ENCODE peak calls at places on chromosomes 1 and 21, in four cellular contexts. C is stimulated activated CD4-positive, alpha-beta T cell treated with anti-CD3 and anti-CD28 coated beads, Interleukin-4, amount 100 ng/mL, for 4 hours; G is right cardiac atrium; S is KBM-7. F is an unnamed sample.

GRCh38 chr21:42038826-42039425 is 28.8 kb upstream of the ZBTB21 start:
- DNase-seq in C (no peak), G (no peak), S (no peak), F (no peak)

GRCh38 chr21:33229099-33229775 is 501 bp upstream of the IFNAR2 start:
- DNase-seq in C (no peak), G (no peak), S (no peak), F (no peak)

GRCh38 chr1:10850026-10850425 is 53.6 kb upstream of the CASZ1 start:
- DNase-seq in C (no peak), G (no peak), S (no peak), F (no peak)

GRCh38 chr21:43645414-43645891 is 13.8 kb downstream of the HSF2BP start:
- DNase-seq in C (no peak), G (peak), S (peak), F (peak)

GRCh38 chr1:112141301-112141700 is 151.8 kb upstream of the KCND3 start:
- DNase-seq in C (no peak), G (no peak), S (no peak), F (no peak)

GRCh38 chr1:57331620-57332019 is 92.2 kb downstream of the DAB1 start:
- DNase-seq in C (no peak), G (no peak), S (no peak), F (no peak)

GRCh38 chr1:217311766-217312165 is 319.1 kb downstream of the GPATCH2 start:
- DNase-seq in C (no peak), G (no peak), S (no peak), F (no peak)

GRCh38 chr1:214990619-214991018 is 91.9 kb upstream of the KCNK2 start:
- DNase-seq in C (no peak), G (no peak), S (no peak), F (peak)

GRCh38 chr1:49630156-49630555 is 393.6 kb downstream of the AGBL4 start:
- DNase-seq in C (no peak), G (no peak), S (no peak), F (no peak)

GRCh38 chr1:88061106-88061829 is 622.8 kb upstream of the PKN2 start:
- DNase-seq in C (no peak), G (peak), S (peak), F (peak)

GRCh38 chr1:74437035-74437434 is 75.4 kb downstream of the LRRC53 start:
- DNase-seq in C (no peak), G (no peak), S (no peak), F (no peak)

GRCh38 chr1:203478986-203479385 is 3.4 kb downstream of the PRELP start:
- DNase-seq in C (no peak), G (no peak), S (no peak), F (no peak)

GRCh38 chr1:192474080-192474683 is 101.4 kb upstream of the RGS1 start:
- DNase-seq in C (no peak), G (no peak), S (peak), F (peak)

GRCh38 chr21:34912022-34912933 is 136.8 kb downstream of the RUNX1 start:
- DNase-seq in C (no peak), G (no peak), S (no peak), F (peak)

GRCh38 chr1:219798283-219799030 is 129.9 kb downstream of the SLC30A10 start:
- DNase-seq in C (no peak), G (no peak), S (no peak), F (peak)

GRCh38 chr1:67997746-67998145 is 52.7 kb downstream of the DIRAS3 start:
- DNase-seq in C (no peak), G (no peak), S (no peak), F (no peak)

GRCh38 chr1:226863446-226863845 is 7.0 kb upstream of the PSEN2 start:
- DNase-seq in C (no peak), G (no peak), S (peak), F (peak)

GRCh38 chr1:228837817-228838716 is 102.8 kb downstream of the RHOU start:
- DNase-seq in C (no peak), G (peak), S (no peak), F (peak)

GRCh38 chr21:29181799-29182470 is 51.5 kb downstream of the MAP3K7CL start:
- DNase-seq in C (no peak), G (peak), S (no peak), F (peak)

GRCh38 chr1:55504306-55504706 is 289.1 kb upstream of the USP24 start:
- DNase-seq in C (no peak), G (peak), S (no peak), F (no peak)

GRCh38 chr1:162230096-162230495 is 146.6 kb downstream of the SPATA46 start:
- DNase-seq in C (no peak), G (peak), S (no peak), F (peak)

GRCh38 chr1:215647738-215648137 is 80.6 kb downstream of the KCTD3 start:
- DNase-seq in C (no peak), G (no peak), S (no peak), F (no peak)

GRCh38 chr1:42733415-42734200 is 6.4 kb downstream of the CLDN19 start:
- DNase-seq in C (no peak), G (no peak), S (no peak), F (no peak)

GRCh38 chr1:71047635-71048607 is at the start of gene PTGER3:
- DNase-seq in C (peak), G (peak), S (peak), F (peak)

GRCh38 chr1:226972931-226973330 is 32.8 kb downstream of the COQ8A start:
- DNase-seq in C (no peak), G (no peak), S (no peak), F (no peak)

GRCh38 chr1:37940299-37940947 is 6.4 kb downstream of the INPP5B start:
- DNase-seq in C (no peak), G (no peak), S (no peak), F (no peak)

GRCh38 chr1:9352364-9353140 is 59.9 kb downstream of the SPSB1 start:
- DNase-seq in C (no peak), G (no peak), S (no peak), F (no peak)

GRCh38 chr1:216945506-216946080 is 222.4 kb upstream of the ESRRG start:
- DNase-seq in C (no peak), G (no peak), S (no peak), F (no peak)

GRCh38 chr1:157325220-157325619 is 187.0 kb upstream of the ETV3 start:
- DNase-seq in C (no peak), G (no peak), S (no peak), F (no peak)

GRCh38 chr1:12384836-12385456 is 155.1 kb downstream of the VPS13D start:
- DNase-seq in C (peak), G (no peak), S (no peak), F (no peak)

GRCh38 chr1:61284226-61284854 is 202.0 kb downstream of the NFIA start:
- DNase-seq in C (no peak), G (no peak), S (no peak), F (no peak)

GRCh38 chr1:112852934-112853333 is 103.1 kb downstream of the SLC16A1 start:
- DNase-seq in C (no peak), G (no peak), S (no peak), F (no peak)

GRCh38 chr1:153684892-153685291 is 6.4 kb downstream of the NPR1 start:
- DNase-seq in C (no peak), G (no peak), S (no peak), F (no peak)

GRCh38 chr1:53371851-53372250 is 44.0 kb upstream of the LRP8 start:
- DNase-seq in C (no peak), G (no peak), S (no peak), F (no peak)

GRCh38 chr1:119959836-119960235 is 63.5 kb upstream of the ADAM30 start:
- DNase-seq in C (no peak), G (no peak), S (no peak), F (no peak)

GRCh38 chr1:53326598-53327182 is 1.2 kb downstream of the LRP8 start:
- DNase-seq in C (no peak), G (peak), S (no peak), F (peak)

GRCh38 chr1:27001570-27002360 is 8.3 kb downstream of the TRNP1 start:
- DNase-seq in C (no peak), G (peak), S (peak), F (peak)

GRCh38 chr21:14768042-14768441 is 221.9 kb upstream of the SAMSN1 start:
- DNase-seq in C (no peak), G (no peak), S (no peak), F (peak)

GRCh38 chr1:24379733-24380315 is 33.8 kb downstream of the STPG1 start:
- DNase-seq in C (no peak), G (no peak), S (no peak), F (peak)

GRCh38 chr1:28509705-28510349 is 4.0 kb downstream of the RCC1 start:
- DNase-seq in C (peak), G (no peak), S (peak), F (no peak)